ENCODE peak calls at places on chromosomes 11 and 22, in four cellular contexts. V, I, A and H are unnamed samples.

GRCh38 chr22:23938328-23939016 is 22.5 kb downstream of the GSTT2B start:
- DNase-seq in V (no peak), I (no peak), A (no peak), H (no peak)

GRCh38 chr11:44456544-44457270 is 108.8 kb upstream of the CD82 start:
- DNase-seq in V (no peak), I (no peak), A (peak), H (no peak)

GRCh38 chr11:122271167-122271566 is 155.2 kb upstream of the BLID start:
- DNase-seq in V (no peak), I (peak), A (no peak), H (no peak)

GRCh38 chr11:11732116-11732515 is 109.7 kb upstream of the USP47 start:
- DNase-seq in V (no peak), I (no peak), A (no peak), H (peak)

GRCh38 chr11:68584097-68584496 is 100.2 kb upstream of the GAL start:
- DNase-seq in V (no peak), I (peak), A (peak), H (no peak)

GRCh38 chr11:15289718-15290117 is 175.0 kb downstream of the INSC start:
- DNase-seq in V (no peak), I (no peak), A (no peak), H (no peak)

GRCh38 chr11:128905345-128906184 is 14.4 kb downstream of the KCNJ5 start:
- DNase-seq in V (no peak), I (peak), A (peak), H (peak)

GRCh38 chr11:69409812-69410645 is 71.4 kb upstream of the LINC01488 start:
- DNase-seq in V (peak), I (no peak), A (no peak), H (no peak)

GRCh38 chr11:131916633-131917032 is 546.2 kb downstream of the NTM start:
- DNase-seq in V (no peak), I (no peak), A (no peak), H (no peak)

GRCh38 chr11:30868495-30869130 is 282.5 kb upstream of the MPPED2 start:
- DNase-seq in V (no peak), I (no peak), A (no peak), H (no peak)

GRCh38 chr11:123197711-123198110 is 2.7 kb upstream of the CLMP start:
- DNase-seq in V (no peak), I (no peak), A (no peak), H (no peak)

GRCh38 chr11:14041040-14041439 is 78.5 kb downstream of the SPON1 start:
- DNase-seq in V (no peak), I (no peak), A (peak), H (no peak)

GRCh38 chr11:63970902-63971301 is 3.5 kb upstream of the COX8A start:
- DNase-seq in V (no peak), I (no peak), A (no peak), H (no peak)

GRCh38 chr11:107999759-108000455 is 8.8 kb upstream of the CUL5 start:
- DNase-seq in V (no peak), I (no peak), A (peak), H (peak)

GRCh38 chr11:9473408-9473807 is 12.6 kb downstream of the ZNF143 start:
- DNase-seq in V (no peak), I (no peak), A (no peak), H (no peak)

GRCh38 chr22:40396882-40397281 is 26.5 kb downstream of the SGSM3 start:
- DNase-seq in V (no peak), I (peak), A (no peak), H (peak)

GRCh38 chr11:10080134-10080533 is 213.9 kb downstream of the SBF2 start:
- DNase-seq in V (no peak), I (no peak), A (peak), H (peak)

GRCh38 chr11:35619754-35620640 is 1.7 kb downstream of the FJX1 start:
- DNase-seq in V (peak), I (peak), A (peak), H (peak)

GRCh38 chr11:128171496-128171895 is 415.9 kb downstream of the ETS1 start:
- DNase-seq in V (no peak), I (no peak), A (no peak), H (peak)

GRCh38 chr22:38802671-38803121 is 8.8 kb upstream of the DNAL4 start:
- DNase-seq in V (peak), I (peak), A (peak), H (peak)

GRCh38 chr11:1158681-1159525 is 1.1 kb downstream of the MUC5AC start:
- DNase-seq in V (no peak), I (no peak), A (no peak), H (no peak)

GRCh38 chr11:115396533-115396932 is 107.7 kb downstream of the CADM1 start:
- DNase-seq in V (no peak), I (no peak), A (no peak), H (no peak)

GRCh38 chr11:55707029-55707428 is 45.0 kb downstream of the OR4C6 start:
- DNase-seq in V (no peak), I (no peak), A (peak), H (peak)

GRCh38 chr11:124644426-124645280 is 22.0 kb downstream of the TBRG1 start:
- DNase-seq in V (peak), I (peak), A (peak), H (peak)
- H3K4me3 ChIP-seq in V (peak), I (peak), A (no peak), H (no peak)

GRCh38 chr11:93024376-93024775 is 54.9 kb downstream of the MTNR1B start:
- DNase-seq in V (no peak), I (no peak), A (no peak), H (peak)

GRCh38 chr11:93016595-93016994 is 47.1 kb downstream of the MTNR1B start:
- DNase-seq in V (no peak), I (no peak), A (no peak), H (no peak)

GRCh38 chr11:93017821-93018690 is 48.6 kb downstream of the MTNR1B start:
- DNase-seq in V (no peak), I (no peak), A (peak), H (peak)

GRCh38 chr11:93025558-93026255 is 56.3 kb downstream of the MTNR1B start:
- DNase-seq in V (no peak), I (no peak), A (no peak), H (no peak)

GRCh38 chr11:93020248-93021088 is 51.0 kb downstream of the MTNR1B start:
- DNase-seq in V (no peak), I (no peak), A (peak), H (peak)
- TF ChIP-seq CTCF in V (no peak), I (no peak), A (no peak), H (no peak)

GRCh38 chr22:34885852-34886251 is 180.1 kb upstream of the ISX start:
- DNase-seq in V (no peak), I (no peak), A (no peak), H (no peak)

GRCh38 chr22:34878996-34879395 is 187.0 kb upstream of the ISX start:
- DNase-seq in V (no peak), I (no peak), A (no peak), H (peak)

GRCh38 chr22:34881453-34881852 is 184.5 kb upstream of the ISX start:
- DNase-seq in V (no peak), I (no peak), A (no peak), H (no peak)

GRCh38 chr22:34877506-34877905 is 188.5 kb upstream of the ISX start:
- DNase-seq in V (no peak), I (no peak), A (no peak), H (peak)

DNA sequence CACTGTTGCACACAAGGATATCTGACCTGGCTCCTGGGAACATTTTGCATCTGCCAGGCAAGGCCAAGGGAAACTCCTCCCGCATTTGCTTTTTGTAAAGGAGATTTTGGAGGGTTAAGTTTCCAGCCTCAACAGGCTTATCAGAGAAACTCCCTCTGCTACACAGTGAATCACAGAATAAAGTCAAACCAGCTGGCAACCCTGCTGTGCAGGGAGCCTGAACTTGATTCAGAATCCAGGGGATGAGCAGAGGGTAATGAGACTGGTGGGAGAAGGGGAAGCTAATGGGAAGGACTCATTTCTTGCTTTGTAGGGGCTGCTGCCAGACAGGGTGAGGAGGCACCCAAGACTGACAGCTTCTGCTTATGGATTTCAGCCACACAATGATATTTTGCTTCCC is 185.3 kb upstream of the ISX start:
- DNase-seq in V (no peak), I (no peak), A (no peak), H (no peak)
- H3K4me3 ChIP-seq in V (no peak), I (no peak), A (no peak), H (no peak)

DNA sequence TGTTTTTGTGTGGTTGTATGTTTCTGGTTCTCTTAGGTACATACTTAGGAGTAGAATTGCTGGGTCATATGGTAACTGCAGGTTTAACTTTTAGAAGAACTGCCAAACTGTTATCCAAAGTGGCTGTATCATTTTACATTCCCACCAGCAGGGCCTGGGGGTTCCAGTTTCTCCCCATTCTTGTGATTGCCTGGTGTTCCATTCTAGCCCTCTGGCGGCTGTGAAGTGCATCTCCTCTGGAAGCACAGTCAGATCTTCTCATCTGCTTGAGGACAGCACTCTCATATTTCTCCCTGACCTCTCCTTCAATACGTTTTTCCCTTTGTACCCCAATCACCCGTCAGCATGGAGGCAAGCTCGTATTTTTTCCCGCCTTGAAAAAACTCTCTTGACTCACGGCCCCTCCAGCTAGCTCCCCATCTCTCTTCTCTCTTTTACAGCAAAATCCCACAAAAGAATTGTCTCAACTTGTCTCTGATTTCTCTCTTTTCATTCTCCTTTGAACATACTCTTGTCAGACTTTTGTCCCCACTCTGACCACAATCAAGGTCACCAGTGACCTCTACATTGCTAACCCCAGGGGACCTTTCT is 56.8 kb upstream of the THY1 start:
- DNase-seq in V (no peak), I (no peak), A (peak), H (peak)
- TF ChIP-seq CTCF in V (no peak), I (no peak), A (peak), H (peak)

GRCh38 chr11:58829736-58830135 is 14.8 kb downstream of the GLYATL2 start:
- DNase-seq in V (no peak), I (no peak), A (no peak), H (peak)
- H3K4me3 ChIP-seq in V (no peak), I (no peak), A (no peak), H (no peak)

GRCh38 chr22:20988573-20989322 is 6.7 kb downstream of the LZTR1 start:
- DNase-seq in V (no peak), I (no peak), A (no peak), H (no peak)
- TF ChIP-seq CTCF in V (no peak), I (no peak), A (no peak), H (no peak)

GRCh38 chr22:26922804-26923203 is 265.4 kb downstream of the MIAT start:
- DNase-seq in V (no peak), I (no peak), A (no peak), H (no peak)

GRCh38 chr22:26923498-26923897 is 266.1 kb downstream of the MIAT start:
- DNase-seq in V (no peak), I (no peak), A (no peak), H (no peak)

GRCh38 chr22:26927841-26928240 is 270.5 kb downstream of the MIAT start:
- DNase-seq in V (no peak), I (no peak), A (no peak), H (no peak)
- H3K4me3 ChIP-seq in V (no peak), I (no peak), A (no peak), H (no peak)

GRCh38 chr11:23540101-23540561 is 679.9 kb upstream of the CCDC179 start:
- DNase-seq in V (peak), I (peak), A (peak), H (peak)
- TF ChIP-seq CTCF in V (peak), I (peak), A (peak), H (peak)